ENCODE peak calls at places on chromosomes 3 and 15, in ten cellular contexts. One of them, this sample, is unnamed.

GRCh38 chr15:89419370-89419984 is 76.9 kb downstream of the RHCG start:
- DNase-seq in C1 segment of cervical spinal cord: no peak
- DNase-seq in NCI-H2081: no peak
- DNase-seq in naive thymus-derived CD8-positive, alpha-beta T cell: no peak
- DNase-seq in HCT116: no peak
- DNase-seq in endothelial cell: peak
- DNase-seq in NT2/D1: peak
- DNase-seq in upper lobe of right lung: no peak
- DNase-seq in natural killer cell treated with Interleukin-12 subunit alpha and Interleukin-12 subunit beta and Interleukin-15 and Interleukin-18, amount 100 ng/mL, for 72 hours: no peak
- DNase-seq in stimulated activated CD8-positive, alpha-beta memory T cell treated with anti-CD3 and anti-CD28 coated beads, Interleukin-15, amount 100 ng/mL, for 24 hours: no peak
- DNase-seq in this sample: peak

GRCh38 chr3:33884204-33884561 is 85.8 kb downstream of the PDCD6IP start:
- DNase-seq in naive thymus-derived CD8-positive, alpha-beta T cell: no peak
- DNase-seq in upper lobe of right lung: no peak
- DNase-seq in C1 segment of cervical spinal cord: no peak
- DNase-seq in stimulated activated CD8-positive, alpha-beta memory T cell treated with anti-CD3 and anti-CD28 coated beads, Interleukin-15, amount 100 ng/mL, for 24 hours: no peak
- DNase-seq in natural killer cell treated with Interleukin-12 subunit alpha and Interleukin-12 subunit beta and Interleukin-15 and Interleukin-18, amount 100 ng/mL, for 72 hours: no peak
- DNase-seq in endothelial cell: no peak
- DNase-seq in NT2/D1: no peak
- DNase-seq in HCT116: no peak
- DNase-seq in NCI-H2081: no peak
- DNase-seq in this sample: no peak

GRCh38 chr15:89150762-89151305 is 62.6 kb downstream of the ABHD2 start:
- DNase-seq in endothelial cell: no peak
- DNase-seq in upper lobe of right lung: no peak
- DNase-seq in naive thymus-derived CD8-positive, alpha-beta T cell: no peak
- DNase-seq in natural killer cell treated with Interleukin-12 subunit alpha and Interleukin-12 subunit beta and Interleukin-15 and Interleukin-18, amount 100 ng/mL, for 72 hours: no peak
- DNase-seq in stimulated activated CD8-positive, alpha-beta memory T cell treated with anti-CD3 and anti-CD28 coated beads, Interleukin-15, amount 100 ng/mL, for 24 hours: no peak
- DNase-seq in NCI-H2081: peak
- DNase-seq in C1 segment of cervical spinal cord: no peak
- DNase-seq in NT2/D1: no peak
- DNase-seq in HCT116: no peak
- DNase-seq in this sample: no peak

GRCh38 chr15:98655732-98656131 is 7.4 kb downstream of the IGF1R start:
- DNase-seq in endothelial cell: no peak
- DNase-seq in natural killer cell treated with Interleukin-12 subunit alpha and Interleukin-12 subunit beta and Interleukin-15 and Interleukin-18, amount 100 ng/mL, for 72 hours: no peak
- DNase-seq in stimulated activated CD8-positive, alpha-beta memory T cell treated with anti-CD3 and anti-CD28 coated beads, Interleukin-15, amount 100 ng/mL, for 24 hours: no peak
- DNase-seq in HCT116: no peak
- DNase-seq in C1 segment of cervical spinal cord: no peak
- DNase-seq in NCI-H2081: no peak
- DNase-seq in upper lobe of right lung: no peak
- DNase-seq in NT2/D1: no peak
- DNase-seq in naive thymus-derived CD8-positive, alpha-beta T cell: no peak
- DNase-seq in this sample: no peak

GRCh38 chr15:92809880-92810361 is 90.2 kb upstream of the CHD2 start:
- DNase-seq in HCT116: no peak
- DNase-seq in C1 segment of cervical spinal cord: no peak
- DNase-seq in NCI-H2081: peak
- DNase-seq in upper lobe of right lung: no peak
- DNase-seq in NT2/D1: no peak
- DNase-seq in naive thymus-derived CD8-positive, alpha-beta T cell: peak
- DNase-seq in endothelial cell: peak
- DNase-seq in natural killer cell treated with Interleukin-12 subunit alpha and Interleukin-12 subunit beta and Interleukin-15 and Interleukin-18, amount 100 ng/mL, for 72 hours: no peak
- DNase-seq in stimulated activated CD8-positive, alpha-beta memory T cell treated with anti-CD3 and anti-CD28 coated beads, Interleukin-15, amount 100 ng/mL, for 24 hours: no peak
- DNase-seq in this sample: peak

GRCh38 chr3:149646181-149646766 is 11.6 kb downstream of the WWTR1 start:
- DNase-seq in natural killer cell treated with Interleukin-12 subunit alpha and Interleukin-12 subunit beta and Interleukin-15 and Interleukin-18, amount 100 ng/mL, for 72 hours: no peak
- DNase-seq in endothelial cell: no peak
- DNase-seq in C1 segment of cervical spinal cord: no peak
- DNase-seq in upper lobe of right lung: no peak
- DNase-seq in stimulated activated CD8-positive, alpha-beta memory T cell treated with anti-CD3 and anti-CD28 coated beads, Interleukin-15, amount 100 ng/mL, for 24 hours: no peak
- DNase-seq in NCI-H2081: no peak
- DNase-seq in NT2/D1: no peak
- DNase-seq in naive thymus-derived CD8-positive, alpha-beta T cell: no peak
- DNase-seq in HCT116: peak
- DNase-seq in this sample: no peak

GRCh38 chr3:28867836-28868235 is 413.0 kb upstream of the RBMS3 start:
- DNase-seq in naive thymus-derived CD8-positive, alpha-beta T cell: no peak
- DNase-seq in endothelial cell: no peak
- DNase-seq in upper lobe of right lung: no peak
- DNase-seq in C1 segment of cervical spinal cord: no peak
- DNase-seq in natural killer cell treated with Interleukin-12 subunit alpha and Interleukin-12 subunit beta and Interleukin-15 and Interleukin-18, amount 100 ng/mL, for 72 hours: no peak
- DNase-seq in NCI-H2081: peak
- DNase-seq in HCT116: no peak
- DNase-seq in NT2/D1: no peak
- DNase-seq in stimulated activated CD8-positive, alpha-beta memory T cell treated with anti-CD3 and anti-CD28 coated beads, Interleukin-15, amount 100 ng/mL, for 24 hours: no peak
- DNase-seq in this sample: no peak

GRCh38 chr3:137642305-137642704 is 121.8 kb upstream of the SOX14 start:
- DNase-seq in natural killer cell treated with Interleukin-12 subunit alpha and Interleukin-12 subunit beta and Interleukin-15 and Interleukin-18, amount 100 ng/mL, for 72 hours: no peak
- DNase-seq in stimulated activated CD8-positive, alpha-beta memory T cell treated with anti-CD3 and anti-CD28 coated beads, Interleukin-15, amount 100 ng/mL, for 24 hours: no peak
- DNase-seq in endothelial cell: no peak
- DNase-seq in HCT116: no peak
- DNase-seq in NT2/D1: no peak
- DNase-seq in NCI-H2081: no peak
- DNase-seq in C1 segment of cervical spinal cord: no peak
- DNase-seq in upper lobe of right lung: no peak
- DNase-seq in naive thymus-derived CD8-positive, alpha-beta T cell: no peak
- DNase-seq in this sample: no peak

GRCh38 chr3:51559961-51560360 is 21.4 kb downstream of the RAD54L2 start:
- DNase-seq in NCI-H2081: no peak
- DNase-seq in NT2/D1: no peak
- DNase-seq in HCT116: no peak
- DNase-seq in natural killer cell treated with Interleukin-12 subunit alpha and Interleukin-12 subunit beta and Interleukin-15 and Interleukin-18, amount 100 ng/mL, for 72 hours: no peak
- DNase-seq in endothelial cell: no peak
- DNase-seq in naive thymus-derived CD8-positive, alpha-beta T cell: no peak
- DNase-seq in upper lobe of right lung: no peak
- DNase-seq in C1 segment of cervical spinal cord: no peak
- DNase-seq in stimulated activated CD8-positive, alpha-beta memory T cell treated with anti-CD3 and anti-CD28 coated beads, Interleukin-15, amount 100 ng/mL, for 24 hours: no peak
- DNase-seq in this sample: no peak

GRCh38 chr3:181568248-181568647 is 143.5 kb upstream of the SOX2 start:
- DNase-seq in upper lobe of right lung: no peak
- DNase-seq in naive thymus-derived CD8-positive, alpha-beta T cell: no peak
- DNase-seq in natural killer cell treated with Interleukin-12 subunit alpha and Interleukin-12 subunit beta and Interleukin-15 and Interleukin-18, amount 100 ng/mL, for 72 hours: no peak
- DNase-seq in endothelial cell: no peak
- DNase-seq in stimulated activated CD8-positive, alpha-beta memory T cell treated with anti-CD3 and anti-CD28 coated beads, Interleukin-15, amount 100 ng/mL, for 24 hours: no peak
- DNase-seq in NCI-H2081: no peak
- DNase-seq in HCT116: no peak
- DNase-seq in NT2/D1: no peak
- DNase-seq in C1 segment of cervical spinal cord: no peak
- DNase-seq in this sample: no peak

GRCh38 chr15:73939138-73939537 is 12.9 kb downstream of the LOXL1 start:
- DNase-seq in endothelial cell: no peak
- DNase-seq in NCI-H2081: no peak
- DNase-seq in natural killer cell treated with Interleukin-12 subunit alpha and Interleukin-12 subunit beta and Interleukin-15 and Interleukin-18, amount 100 ng/mL, for 72 hours: no peak
- DNase-seq in stimulated activated CD8-positive, alpha-beta memory T cell treated with anti-CD3 and anti-CD28 coated beads, Interleukin-15, amount 100 ng/mL, for 24 hours: no peak
- DNase-seq in HCT116: no peak
- DNase-seq in C1 segment of cervical spinal cord: no peak
- DNase-seq in NT2/D1: no peak
- DNase-seq in upper lobe of right lung: no peak
- DNase-seq in naive thymus-derived CD8-positive, alpha-beta T cell: no peak
- DNase-seq in this sample: no peak

GRCh38 chr15:63899193-63899592 is 65.4 kb upstream of the HERC1 start:
- DNase-seq in NT2/D1: no peak
- DNase-seq in endothelial cell: no peak
- DNase-seq in NCI-H2081: no peak
- DNase-seq in C1 segment of cervical spinal cord: no peak
- DNase-seq in naive thymus-derived CD8-positive, alpha-beta T cell: no peak
- DNase-seq in stimulated activated CD8-positive, alpha-beta memory T cell treated with anti-CD3 and anti-CD28 coated beads, Interleukin-15, amount 100 ng/mL, for 24 hours: no peak
- DNase-seq in HCT116: no peak
- DNase-seq in upper lobe of right lung: no peak
- DNase-seq in natural killer cell treated with Interleukin-12 subunit alpha and Interleukin-12 subunit beta and Interleukin-15 and Interleukin-18, amount 100 ng/mL, for 72 hours: no peak
- DNase-seq in this sample: no peak

GRCh38 chr15:64246364-64247189 is 83.8 kb upstream of the PPIB start:
- DNase-seq in NT2/D1: peak
- DNase-seq in naive thymus-derived CD8-positive, alpha-beta T cell: no peak
- DNase-seq in stimulated activated CD8-positive, alpha-beta memory T cell treated with anti-CD3 and anti-CD28 coated beads, Interleukin-15, amount 100 ng/mL, for 24 hours: no peak
- DNase-seq in upper lobe of right lung: no peak
- DNase-seq in C1 segment of cervical spinal cord: no peak
- DNase-seq in endothelial cell: no peak
- DNase-seq in HCT116: peak
- DNase-seq in natural killer cell treated with Interleukin-12 subunit alpha and Interleukin-12 subunit beta and Interleukin-15 and Interleukin-18, amount 100 ng/mL, for 72 hours: peak
- DNase-seq in NCI-H2081: peak
- DNase-seq in this sample: peak

GRCh38 chr15:71945012-71945411 is 134.7 kb downstream of the NR2E3 start:
- DNase-seq in endothelial cell: no peak
- DNase-seq in upper lobe of right lung: no peak
- DNase-seq in C1 segment of cervical spinal cord: no peak
- DNase-seq in natural killer cell treated with Interleukin-12 subunit alpha and Interleukin-12 subunit beta and Interleukin-15 and Interleukin-18, amount 100 ng/mL, for 72 hours: no peak
- DNase-seq in stimulated activated CD8-positive, alpha-beta memory T cell treated with anti-CD3 and anti-CD28 coated beads, Interleukin-15, amount 100 ng/mL, for 24 hours: no peak
- DNase-seq in NCI-H2081: no peak
- DNase-seq in NT2/D1: no peak
- DNase-seq in naive thymus-derived CD8-positive, alpha-beta T cell: no peak
- DNase-seq in HCT116: no peak
- DNase-seq in this sample: no peak

GRCh38 chr15:73727330-73728018 is 25.7 kb downstream of the INSYN1 start:
- DNase-seq in C1 segment of cervical spinal cord: no peak
- DNase-seq in stimulated activated CD8-positive, alpha-beta memory T cell treated with anti-CD3 and anti-CD28 coated beads, Interleukin-15, amount 100 ng/mL, for 24 hours: no peak
- DNase-seq in naive thymus-derived CD8-positive, alpha-beta T cell: no peak
- DNase-seq in upper lobe of right lung: no peak
- DNase-seq in endothelial cell: no peak
- DNase-seq in HCT116: no peak
- DNase-seq in natural killer cell treated with Interleukin-12 subunit alpha and Interleukin-12 subunit beta and Interleukin-15 and Interleukin-18, amount 100 ng/mL, for 72 hours: no peak
- DNase-seq in NT2/D1: no peak
- DNase-seq in NCI-H2081: no peak
- DNase-seq in this sample: no peak

GRCh38 chr15:71951134-71951533 is 140.8 kb downstream of the NR2E3 start:
- DNase-seq in endothelial cell: no peak
- DNase-seq in natural killer cell treated with Interleukin-12 subunit alpha and Interleukin-12 subunit beta and Interleukin-15 and Interleukin-18, amount 100 ng/mL, for 72 hours: no peak
- DNase-seq in naive thymus-derived CD8-positive, alpha-beta T cell: no peak
- DNase-seq in stimulated activated CD8-positive, alpha-beta memory T cell treated with anti-CD3 and anti-CD28 coated beads, Interleukin-15, amount 100 ng/mL, for 24 hours: no peak
- DNase-seq in NT2/D1: no peak
- DNase-seq in NCI-H2081: no peak
- DNase-seq in upper lobe of right lung: no peak
- DNase-seq in C1 segment of cervical spinal cord: no peak
- DNase-seq in HCT116: no peak
- DNase-seq in this sample: no peak

GRCh38 chr3:64449026-64449425 is 223.8 kb upstream of the PRICKLE2 start:
- DNase-seq in C1 segment of cervical spinal cord: no peak
- DNase-seq in natural killer cell treated with Interleukin-12 subunit alpha and Interleukin-12 subunit beta and Interleukin-15 and Interleukin-18, amount 100 ng/mL, for 72 hours: no peak
- DNase-seq in NCI-H2081: no peak
- DNase-seq in naive thymus-derived CD8-positive, alpha-beta T cell: no peak
- DNase-seq in upper lobe of right lung: no peak
- DNase-seq in HCT116: no peak
- DNase-seq in NT2/D1: no peak
- DNase-seq in stimulated activated CD8-positive, alpha-beta memory T cell treated with anti-CD3 and anti-CD28 coated beads, Interleukin-15, amount 100 ng/mL, for 24 hours: no peak
- DNase-seq in endothelial cell: no peak
- DNase-seq in this sample: no peak

GRCh38 chr3:192831111-192831644 is 86.5 kb downstream of the MB21D2 start:
- DNase-seq in endothelial cell: no peak
- DNase-seq in HCT116: no peak
- DNase-seq in naive thymus-derived CD8-positive, alpha-beta T cell: no peak
- DNase-seq in C1 segment of cervical spinal cord: no peak
- DNase-seq in upper lobe of right lung: no peak
- DNase-seq in NT2/D1: no peak
- DNase-seq in stimulated activated CD8-positive, alpha-beta memory T cell treated with anti-CD3 and anti-CD28 coated beads, Interleukin-15, amount 100 ng/mL, for 24 hours: no peak
- DNase-seq in natural killer cell treated with Interleukin-12 subunit alpha and Interleukin-12 subunit beta and Interleukin-15 and Interleukin-18, amount 100 ng/mL, for 72 hours: no peak
- DNase-seq in NCI-H2081: no peak
- DNase-seq in this sample: peak

GRCh38 chr3:185422677-185423076 is 59.7 kb downstream of the MAP3K13 start:
- DNase-seq in upper lobe of right lung: no peak
- DNase-seq in natural killer cell treated with Interleukin-12 subunit alpha and Interleukin-12 subunit beta and Interleukin-15 and Interleukin-18, amount 100 ng/mL, for 72 hours: no peak
- DNase-seq in naive thymus-derived CD8-positive, alpha-beta T cell: no peak
- DNase-seq in NCI-H2081: peak
- DNase-seq in stimulated activated CD8-positive, alpha-beta memory T cell treated with anti-CD3 and anti-CD28 coated beads, Interleukin-15, amount 100 ng/mL, for 24 hours: no peak
- DNase-seq in endothelial cell: no peak
- DNase-seq in HCT116: no peak
- DNase-seq in NT2/D1: no peak
- DNase-seq in C1 segment of cervical spinal cord: no peak
- DNase-seq in this sample: no peak

GRCh38 chr15:94582368-94582767 is 351.0 kb downstream of the MCTP2 start:
- DNase-seq in HCT116: peak
- DNase-seq in upper lobe of right lung: no peak
- DNase-seq in stimulated activated CD8-positive, alpha-beta memory T cell treated with anti-CD3 and anti-CD28 coated beads, Interleukin-15, amount 100 ng/mL, for 24 hours: no peak
- DNase-seq in endothelial cell: peak
- DNase-seq in naive thymus-derived CD8-positive, alpha-beta T cell: no peak
- DNase-seq in NT2/D1: peak
- DNase-seq in C1 segment of cervical spinal cord: no peak
- DNase-seq in NCI-H2081: peak
- DNase-seq in natural killer cell treated with Interleukin-12 subunit alpha and Interleukin-12 subunit beta and Interleukin-15 and Interleukin-18, amount 100 ng/mL, for 72 hours: peak
- DNase-seq in this sample: peak

GRCh38 chr15:62122249-62122648 is 42.8 kb downstream of the C2CD4B start:
- DNase-seq in natural killer cell treated with Interleukin-12 subunit alpha and Interleukin-12 subunit beta and Interleukin-15 and Interleukin-18, amount 100 ng/mL, for 72 hours: no peak
- DNase-seq in C1 segment of cervical spinal cord: no peak
- DNase-seq in HCT116: no peak
- DNase-seq in NCI-H2081: no peak
- DNase-seq in endothelial cell: no peak
- DNase-seq in stimulated activated CD8-positive, alpha-beta memory T cell treated with anti-CD3 and anti-CD28 coated beads, Interleukin-15, amount 100 ng/mL, for 24 hours: no peak
- DNase-seq in NT2/D1: no peak
- DNase-seq in naive thymus-derived CD8-positive, alpha-beta T cell: no peak
- DNase-seq in upper lobe of right lung: no peak
- DNase-seq in this sample: no peak

GRCh38 chr3:159340877-159341500 is 539.1 kb downstream of the MFSD1 start:
- DNase-seq in endothelial cell: no peak
- DNase-seq in natural killer cell treated with Interleukin-12 subunit alpha and Interleukin-12 subunit beta and Interleukin-15 and Interleukin-18, amount 100 ng/mL, for 72 hours: no peak
- DNase-seq in C1 segment of cervical spinal cord: no peak
- DNase-seq in naive thymus-derived CD8-positive, alpha-beta T cell: no peak
- DNase-seq in NT2/D1: no peak
- DNase-seq in NCI-H2081: no peak
- DNase-seq in stimulated activated CD8-positive, alpha-beta memory T cell treated with anti-CD3 and anti-CD28 coated beads, Interleukin-15, amount 100 ng/mL, for 24 hours: no peak
- DNase-seq in upper lobe of right lung: no peak
- DNase-seq in HCT116: no peak
- DNase-seq in this sample: no peak

GRCh38 chr3:133943639-133944131 is 48.0 kb upstream of the RAB6B start:
- DNase-seq in upper lobe of right lung: peak
- DNase-seq in C1 segment of cervical spinal cord: no peak
- DNase-seq in HCT116: peak
- DNase-seq in naive thymus-derived CD8-positive, alpha-beta T cell: no peak
- DNase-seq in stimulated activated CD8-positive, alpha-beta memory T cell treated with anti-CD3 and anti-CD28 coated beads, Interleukin-15, amount 100 ng/mL, for 24 hours: no peak
- DNase-seq in NT2/D1: no peak
- DNase-seq in endothelial cell: no peak
- DNase-seq in NCI-H2081: no peak
- DNase-seq in natural killer cell treated with Interleukin-12 subunit alpha and Interleukin-12 subunit beta and Interleukin-15 and Interleukin-18, amount 100 ng/mL, for 72 hours: no peak
- DNase-seq in this sample: no peak

GRCh38 chr3:34292605-34293300 is 494.3 kb downstream of the PDCD6IP start:
- DNase-seq in HCT116: no peak
- DNase-seq in natural killer cell treated with Interleukin-12 subunit alpha and Interleukin-12 subunit beta and Interleukin-15 and Interleukin-18, amount 100 ng/mL, for 72 hours: no peak
- DNase-seq in stimulated activated CD8-positive, alpha-beta memory T cell treated with anti-CD3 and anti-CD28 coated beads, Interleukin-15, amount 100 ng/mL, for 24 hours: no peak
- DNase-seq in NCI-H2081: no peak
- DNase-seq in C1 segment of cervical spinal cord: no peak
- DNase-seq in naive thymus-derived CD8-positive, alpha-beta T cell: no peak
- DNase-seq in upper lobe of right lung: no peak
- DNase-seq in endothelial cell: no peak
- DNase-seq in NT2/D1: no peak
- DNase-seq in this sample: no peak

GRCh38 chr15:84967380-84967779 is 14.3 kb upstream of the PDE8A start:
- DNase-seq in stimulated activated CD8-positive, alpha-beta memory T cell treated with anti-CD3 and anti-CD28 coated beads, Interleukin-15, amount 100 ng/mL, for 24 hours: no peak
- DNase-seq in upper lobe of right lung: no peak
- DNase-seq in naive thymus-derived CD8-positive, alpha-beta T cell: no peak
- DNase-seq in C1 segment of cervical spinal cord: no peak
- DNase-seq in NT2/D1: no peak
- DNase-seq in NCI-H2081: no peak
- DNase-seq in HCT116: no peak
- DNase-seq in endothelial cell: no peak
- DNase-seq in natural killer cell treated with Interleukin-12 subunit alpha and Interleukin-12 subunit beta and Interleukin-15 and Interleukin-18, amount 100 ng/mL, for 72 hours: no peak
- DNase-seq in this sample: no peak

GRCh38 chr15:89860851-89861360 is 32.9 kb downstream of the AP3S2 start:
- DNase-seq in C1 segment of cervical spinal cord: no peak
- DNase-seq in stimulated activated CD8-positive, alpha-beta memory T cell treated with anti-CD3 and anti-CD28 coated beads, Interleukin-15, amount 100 ng/mL, for 24 hours: no peak
- DNase-seq in naive thymus-derived CD8-positive, alpha-beta T cell: no peak
- DNase-seq in HCT116: no peak
- DNase-seq in NCI-H2081: no peak
- DNase-seq in NT2/D1: no peak
- DNase-seq in natural killer cell treated with Interleukin-12 subunit alpha and Interleukin-12 subunit beta and Interleukin-15 and Interleukin-18, amount 100 ng/mL, for 72 hours: no peak
- DNase-seq in endothelial cell: no peak
- DNase-seq in upper lobe of right lung: no peak
- DNase-seq in this sample: no peak

GRCh38 chr15:57060799-57061198 is 142.4 kb downstream of the TCF12 start:
- DNase-seq in HCT116: peak
- DNase-seq in C1 segment of cervical spinal cord: no peak
- DNase-seq in stimulated activated CD8-positive, alpha-beta memory T cell treated with anti-CD3 and anti-CD28 coated beads, Interleukin-15, amount 100 ng/mL, for 24 hours: no peak
- DNase-seq in naive thymus-derived CD8-positive, alpha-beta T cell: no peak
- DNase-seq in NCI-H2081: no peak
- DNase-seq in NT2/D1: no peak
- DNase-seq in upper lobe of right lung: no peak
- DNase-seq in natural killer cell treated with Interleukin-12 subunit alpha and Interleukin-12 subunit beta and Interleukin-15 and Interleukin-18, amount 100 ng/mL, for 72 hours: no peak
- DNase-seq in endothelial cell: no peak
- DNase-seq in this sample: peak

GRCh38 chr3:156723182-156723619 is 48.8 kb downstream of the TIPARP start:
- DNase-seq in C1 segment of cervical spinal cord: no peak
- DNase-seq in upper lobe of right lung: no peak
- DNase-seq in NT2/D1: no peak
- DNase-seq in stimulated activated CD8-positive, alpha-beta memory T cell treated with anti-CD3 and anti-CD28 coated beads, Interleukin-15, amount 100 ng/mL, for 24 hours: no peak
- DNase-seq in naive thymus-derived CD8-positive, alpha-beta T cell: no peak
- DNase-seq in natural killer cell treated with Interleukin-12 subunit alpha and Interleukin-12 subunit beta and Interleukin-15 and Interleukin-18, amount 100 ng/mL, for 72 hours: no peak
- DNase-seq in HCT116: no peak
- DNase-seq in NCI-H2081: no peak
- DNase-seq in endothelial cell: no peak
- DNase-seq in this sample: peak

This sample was measured in activated CD4-positive, alpha-beta T cell treated with anti-CD3 and anti-CD28 coated beads for 36 hours.